ENCODE peak calls at places on chromosomes 3 and 15, in eight cellular contexts. M is H1, Z is WERI-Rb-1, B is neuronal stem cell, A is stomach, D is gastrocnemius medialis, U is SJSA1, K is neural progenitor cell. E is an unnamed sample.

GRCh38 chr3:140423146-140423545 is 254.7 kb upstream of the TRIM42 start:
- DNase-seq in M (no peak), Z (no peak), B (no peak), A (no peak), D (no peak), U (no peak), K (no peak), E (no peak)

GRCh38 chr15:29805043-29805707 is 17.1 kb downstream of the TJP1 start:
- DNase-seq in M (no peak), Z (no peak), B (no peak), A (no peak), D (peak; percentile 15), U (no peak), K (no peak), E (no peak)

GRCh38 chr3:149542375-149543312 is 68.1 kb downstream of the TM4SF4 start:
- DNase-seq in M (no peak), Z (no peak), B (no peak), A (no peak), D (no peak), U (peak; percentile 70), K (no peak), E (no peak)

GRCh38 chr15:42800731-42801474 is 64.0 kb upstream of the CDAN1 start:
- DNase-seq in M (no peak), Z (peak; percentile 23), B (no peak), A (no peak), D (no peak), U (no peak), K (peak; percentile 34), E (no peak)

GRCh38 chr3:106194726-106195125 is 325.9 kb upstream of the CBLB start:
- DNase-seq in M (no peak), Z (no peak), B (no peak), A (no peak), D (no peak), U (no peak), K (no peak), E (no peak)

GRCh38 chr3:102791641-102792589 is 357.1 kb downstream of the ZPLD1 start:
- DNase-seq in M (no peak), Z (no peak), B (no peak), A (no peak), D (no peak), U (no peak), K (peak; percentile 18), E (no peak)

GRCh38 chr3:55899887-55900286 is 412.8 kb upstream of the WNT5A start:
- DNase-seq in M (no peak), Z (no peak), B (no peak), A (no peak), D (no peak), U (no peak), K (peak; percentile 46), E (no peak)

GRCh38 chr15:46709461-46709860 is 1007.8 kb upstream of the SEMA6D start:
- DNase-seq in M (no peak), Z (no peak), B (no peak), A (no peak), D (no peak), U (no peak), K (no peak), E (no peak)

GRCh38 chr15:62821384-62822131 is 221.0 kb upstream of the TPM1 start:
- DNase-seq in M (no peak), Z (no peak), B (no peak), A (peak; percentile 49), D (no peak), U (no peak), K (no peak), E (no peak)

GRCh38 chr15:38864122-38864521 is 299.5 kb upstream of the RASGRP1 start:
- DNase-seq in M (no peak), Z (no peak), B (no peak), A (no peak), D (no peak), U (no peak), K (no peak), E (peak; percentile 10)

GRCh38 chr3:24624938-24625681 is 130.5 kb upstream of the THRB start:
- DNase-seq in M (no peak), Z (no peak), B (no peak), A (no peak), D (no peak), U (no peak), K (no peak), E (no peak)

GRCh38 chr3:71972031-71972430 is 187.1 kb upstream of the PROK2 start:
- DNase-seq in M (no peak), Z (peak; percentile 77), B (no peak), A (no peak), D (no peak), U (no peak), K (no peak), E (no peak)

GRCh38 chr3:188111002-188111584 is 42.9 kb upstream of the LPP start:
- DNase-seq in M (no peak), Z (no peak), B (peak; percentile 23), A (no peak), D (no peak), U (no peak), K (peak; percentile 49), E (no peak)

GRCh38 chr3:194369522-194370279 is at the start of gene LRRC15:
- DNase-seq in M (no peak), Z (peak; percentile 56), B (peak; percentile 41), A (peak; percentile 28), D (no peak), U (peak; percentile 49), K (peak; percentile 84), E (no peak)

GRCh38 chr3:447671-448070 is 251.1 kb downstream of the CHL1 start:
- DNase-seq in M (no peak), Z (no peak), B (no peak), A (no peak), D (no peak), U (no peak), K (no peak), E (no peak)

GRCh38 chr15:37774961-37775360 is 159.5 kb upstream of the TMCO5A start:
- DNase-seq in M (no peak), Z (no peak), B (no peak), A (no peak), D (no peak), U (no peak), K (no peak), E (no peak)
- H3K36me3 ChIP-seq in M (no peaks in the 10 kb centered on the region), Z (no peaks in the 10 kb centered on the region), B (no peaks in the 10 kb centered on the region), A (no peaks in the 10 kb centered on the region), D (no peaks in the 10 kb centered on the region), U (no peaks in the 10 kb centered on the region), K (no peaks in the 10 kb centered on the region), E (no peaks in the 10 kb centered on the region)

DNA sequence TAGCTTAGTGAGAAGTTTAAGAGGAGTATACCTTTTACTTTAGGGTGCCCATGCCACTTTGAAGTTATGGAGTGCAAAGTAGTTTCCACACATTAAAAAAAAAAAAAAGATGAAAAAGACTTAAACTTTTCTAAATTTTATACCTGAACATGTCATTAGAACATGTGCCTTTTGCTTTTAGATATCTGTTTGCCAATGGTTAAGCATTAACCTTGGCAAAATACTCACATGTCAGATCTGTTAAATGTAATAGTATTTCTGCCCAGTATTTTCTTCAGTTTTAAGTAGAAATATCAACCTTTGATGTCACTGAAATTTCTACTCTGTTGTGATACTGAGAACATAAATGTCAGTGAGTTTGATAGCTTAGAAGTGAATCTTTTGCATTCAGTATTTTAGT is 12.2 kb downstream of the ZFAND6 start:
- DNase-seq in M (no peak), Z (no peak), B (no peak), A (no peak), D (no peak), U (no peak), K (no peak), E (no peak)
- H3K27ac ChIP-seq in M (no peak overlapping the region), Z (peak overlapping the region; percentile 14), B (no peak overlapping the region), A (no peak overlapping the region), D (peak overlapping the region; percentile 59), U (no peak overlapping the region), K (no peak overlapping the region), E (peak overlapping the region; percentile 39)

GRCh38 chr3:180974286-180974685 is 15.2 kb downstream of the DNAJC19 start:
- DNase-seq in M (no peak), Z (no peak), B (no peak), A (no peak), D (no peak), U (no peak), K (no peak), E (no peak)
- H3K36me3 ChIP-seq in M (peaks cover 93% of the 10 kb centered on the region), Z (peaks cover 58% of the 10 kb centered on the region), B (peaks cover 19% of the 10 kb centered on the region), A (peaks cover 72% of the 10 kb centered on the region), D (no peaks in the 10 kb centered on the region), U (peaks cover 63% of the 10 kb centered on the region), K (peaks cover 28% of the 10 kb centered on the region), E (peaks cover 54% of the 10 kb centered on the region)

DNA sequence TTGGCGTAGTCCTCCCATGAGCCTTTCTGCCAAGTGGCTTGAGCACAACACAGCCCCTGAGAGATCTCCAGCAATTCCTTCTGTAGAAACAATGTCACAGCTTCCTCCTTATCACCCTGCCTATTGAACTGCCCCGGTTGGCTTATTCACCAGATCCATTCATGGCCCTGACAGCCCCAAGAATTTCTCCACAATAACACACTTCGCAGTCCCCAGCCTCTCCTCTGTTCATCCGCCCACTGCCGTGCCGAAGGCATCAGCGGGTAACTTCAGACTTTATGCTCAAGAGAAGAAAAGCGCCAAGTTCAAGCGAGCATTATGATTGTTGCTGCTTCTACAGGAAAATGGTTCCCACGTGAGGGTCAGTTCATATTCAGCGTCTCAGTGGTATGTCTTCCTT is 403.9 kb downstream of the VPS13C start:
- DNase-seq in M (no peak), Z (no peak), B (no peak), A (no peak), D (no peak), U (no peak), K (no peak), E (no peak)
- H3K27ac ChIP-seq in M (no peak overlapping the region), Z (no peak overlapping the region), B (no peak overlapping the region), A (no peak overlapping the region), D (no peak overlapping the region), U (no peak overlapping the region), K (no peak overlapping the region), E (no peak overlapping the region)

GRCh38 chr15:78925076-78925624 is 19.7 kb downstream of the CTSH start:
- DNase-seq in M (no peak), Z (no peak), B (no peak), A (no peak), D (no peak), U (no peak), K (no peak), E (no peak)

GRCh38 chr15:78921517-78921916 is 23.3 kb downstream of the CTSH start:
- DNase-seq in M (no peak), Z (no peak), B (no peak), A (no peak), D (no peak), U (no peak), K (no peak), E (no peak)

GRCh38 chr15:78923480-78924360 is 21.1 kb downstream of the CTSH start:
- DNase-seq in M (no peak), Z (no peak), B (no peak), A (no peak), D (no peak), U (no peak), K (no peak), E (no peak)

GRCh38 chr15:78921940-78922339 is 22.9 kb downstream of the CTSH start:
- DNase-seq in M (no peak), Z (no peak), B (no peak), A (no peak), D (no peak), U (no peak), K (no peak), E (no peak)

GRCh38 chr15:78922527-78922926 is 22.3 kb downstream of the CTSH start:
- DNase-seq in M (no peak), Z (no peak), B (no peak), A (no peak), D (no peak), U (no peak), K (no peak), E (no peak)
- H3K36me3 ChIP-seq in M (peaks cover 31% of the 10 kb centered on the region), Z (peaks cover 45% of the 10 kb centered on the region), B (peaks cover 32% of the 10 kb centered on the region), A (peaks cover 97% of the 10 kb centered on the region), D (no peaks in the 10 kb centered on the region), U (peaks cover 48% of the 10 kb centered on the region), K (no peaks in the 10 kb centered on the region), E (peaks cover 63% of the 10 kb centered on the region)

E was measured in CD4-positive, CD25-positive, alpha-beta regulatory T cell.